ENCODE peak calls at places on chromosomes 16 and 17, in four cellular contexts. S, N, Y and U are unnamed samples.

GRCh38 chr17:13014801-13015200 is 3.0 kb downstream of the ELAC2 start:
- DNase-seq in S (no peak), N (no peak), Y (no peak), U (no peak)

GRCh38 chr16:88083582-88083981 is 132.3 kb downstream of the BANP start:
- DNase-seq in S (no peak), N (no peak), Y (no peak), U (no peak)

GRCh38 chr17:43517161-43517560 is 29.0 kb downstream of the ETV4 start:
- DNase-seq in S (no peak), N (no peak), Y (no peak), U (no peak)

GRCh38 chr17:8176197-8176940 is at the start of gene TMEM107:
- DNase-seq in S (peak), N (peak), Y (peak), U (peak)

GRCh38 chr17:32610943-32611342 is 124.2 kb downstream of the CDK5R1 start:
- DNase-seq in S (no peak), N (no peak), Y (no peak), U (no peak)

GRCh38 chr16:1264257-1265089 is 8.6 kb downstream of the TPSD1 start:
- DNase-seq in S (no peak), N (no peak), Y (no peak), U (no peak)

GRCh38 chr17:15978606-15979005 is 20.9 kb downstream of the ZSWIM7 start:
- DNase-seq in S (no peak), N (no peak), Y (no peak), U (no peak)

GRCh38 chr17:10135539-10136257 is 62.7 kb downstream of the GAS7 start:
- DNase-seq in S (no peak), N (peak), Y (no peak), U (no peak)

GRCh38 chr16:53089434-53090270 is 34.9 kb downstream of the CHD9 start:
- DNase-seq in S (no peak), N (no peak), Y (no peak), U (peak)

GRCh38 chr16:50464325-50465290 is 83.6 kb upstream of the NKD1 start:
- DNase-seq in S (no peak), N (no peak), Y (no peak), U (no peak)

GRCh38 chr16:20781697-20782096 is 17.9 kb downstream of the ACSM3 start:
- DNase-seq in S (no peak), N (no peak), Y (no peak), U (no peak)

GRCh38 chr17:17551361-17551760 is 40.1 kb downstream of the PEMT start:
- DNase-seq in S (peak), N (no peak), Y (no peak), U (no peak)

GRCh38 chr17:17554266-17554665 is 37.2 kb downstream of the PEMT start:
- DNase-seq in S (no peak), N (no peak), Y (no peak), U (no peak)

GRCh38 chr17:17555151-17555550 is 36.4 kb downstream of the PEMT start:
- DNase-seq in S (no peak), N (no peak), Y (no peak), U (no peak)

GRCh38 chr17:17553217-17554195 is 38.0 kb downstream of the PEMT start:
- DNase-seq in S (peak), N (no peak), Y (no peak), U (no peak)

GRCh38 chr17:17552351-17553216 is 38.9 kb downstream of the PEMT start:
- DNase-seq in S (peak), N (no peak), Y (no peak), U (no peak)
- H3K27ac ChIP-seq in S (peak), N (no peak), Y (no peak), U (no peak)

GRCh38 chr16:64012166-64012565 is 1109.7 kb downstream of the CDH11 start:
- DNase-seq in S (no peak), N (no peak), Y (no peak), U (no peak)
- H3K27ac ChIP-seq in S (no peak), N (no peak), Y (no peak), U (no peak)

DNA sequence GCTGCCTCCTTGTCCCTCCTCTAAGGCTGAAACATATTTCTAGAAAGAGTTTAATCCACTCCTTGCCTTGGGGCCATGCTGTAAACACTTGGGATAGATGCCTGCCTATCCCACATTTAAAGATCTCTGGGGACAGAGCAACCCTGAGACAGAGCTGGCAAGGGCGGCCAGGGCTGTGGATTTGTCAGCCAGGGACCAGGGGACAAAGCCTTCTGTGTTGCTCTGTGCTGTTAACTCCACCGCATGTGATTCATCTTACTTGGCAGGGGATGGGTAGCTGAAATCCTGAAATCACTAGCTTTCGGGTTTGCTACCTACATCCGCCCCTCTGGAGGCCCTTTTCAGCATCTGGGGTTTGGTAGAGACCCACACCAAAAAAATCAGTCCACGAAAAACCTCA is 392.9 kb downstream of the SLC39A11 start:
- DNase-seq in S (no peak), N (no peak), Y (no peak), U (peak)
- H3K27ac ChIP-seq in S (no peak), N (no peak), Y (no peak), U (no peak)

GRCh38 chr17:31506517-31506916 is 115.0 kb downstream of the RAB11FIP4 start:
- DNase-seq in S (no peak), N (no peak), Y (no peak), U (no peak)

GRCh38 chr17:31510273-31511175 is 119.0 kb downstream of the RAB11FIP4 start:
- DNase-seq in S (peak), N (no peak), Y (no peak), U (no peak)

GRCh38 chr17:31509095-31509804 is 117.8 kb downstream of the RAB11FIP4 start:
- DNase-seq in S (no peak), N (no peak), Y (no peak), U (no peak)

GRCh38 chr17:31509805-31510177 is 118.3 kb downstream of the RAB11FIP4 start:
- DNase-seq in S (no peak), N (no peak), Y (no peak), U (no peak)

DNA sequence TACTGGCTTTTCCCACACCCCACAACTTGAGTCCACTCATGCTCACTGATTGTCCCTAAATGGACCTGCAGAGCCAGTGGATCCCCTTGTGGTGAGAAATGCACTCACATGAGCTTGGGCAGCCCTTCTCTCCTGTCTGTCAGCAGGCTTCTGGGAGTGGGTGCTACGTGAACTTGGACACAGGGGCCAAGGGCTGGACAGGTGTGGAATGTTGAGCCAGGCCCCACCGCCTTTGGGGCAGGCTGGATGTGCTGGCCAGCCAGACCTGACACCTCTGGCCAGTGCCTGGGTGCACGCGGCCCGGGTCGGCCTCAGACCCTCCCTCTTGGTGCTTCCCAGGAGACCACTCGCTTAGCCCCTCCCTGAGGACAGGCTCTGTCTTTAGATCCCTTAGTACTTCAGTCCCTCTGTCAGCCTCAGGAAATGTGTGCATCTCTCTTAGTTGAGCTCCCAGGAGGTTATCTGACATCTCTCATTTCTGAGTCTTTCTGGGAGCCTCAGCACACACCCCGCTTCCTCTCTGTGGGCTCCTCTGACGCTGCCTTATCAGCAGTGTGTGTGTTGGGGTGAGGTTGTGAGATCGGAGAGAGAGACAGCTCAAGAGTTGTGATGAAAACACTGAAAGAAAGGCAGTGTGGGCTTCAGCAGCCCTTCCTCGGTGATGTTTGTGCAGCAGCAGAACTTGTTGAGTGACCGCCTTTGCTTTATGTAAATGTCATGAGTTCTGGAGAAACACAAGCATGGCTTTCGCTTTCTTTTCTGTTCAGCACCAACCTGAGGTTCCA is 117.0 kb downstream of the RAB11FIP4 start:
- DNase-seq in S (no peak), N (no peak), Y (no peak), U (no peak)
- H3K27ac ChIP-seq in S (peak), N (peak), Y (peak), U (no peak)

DNA sequence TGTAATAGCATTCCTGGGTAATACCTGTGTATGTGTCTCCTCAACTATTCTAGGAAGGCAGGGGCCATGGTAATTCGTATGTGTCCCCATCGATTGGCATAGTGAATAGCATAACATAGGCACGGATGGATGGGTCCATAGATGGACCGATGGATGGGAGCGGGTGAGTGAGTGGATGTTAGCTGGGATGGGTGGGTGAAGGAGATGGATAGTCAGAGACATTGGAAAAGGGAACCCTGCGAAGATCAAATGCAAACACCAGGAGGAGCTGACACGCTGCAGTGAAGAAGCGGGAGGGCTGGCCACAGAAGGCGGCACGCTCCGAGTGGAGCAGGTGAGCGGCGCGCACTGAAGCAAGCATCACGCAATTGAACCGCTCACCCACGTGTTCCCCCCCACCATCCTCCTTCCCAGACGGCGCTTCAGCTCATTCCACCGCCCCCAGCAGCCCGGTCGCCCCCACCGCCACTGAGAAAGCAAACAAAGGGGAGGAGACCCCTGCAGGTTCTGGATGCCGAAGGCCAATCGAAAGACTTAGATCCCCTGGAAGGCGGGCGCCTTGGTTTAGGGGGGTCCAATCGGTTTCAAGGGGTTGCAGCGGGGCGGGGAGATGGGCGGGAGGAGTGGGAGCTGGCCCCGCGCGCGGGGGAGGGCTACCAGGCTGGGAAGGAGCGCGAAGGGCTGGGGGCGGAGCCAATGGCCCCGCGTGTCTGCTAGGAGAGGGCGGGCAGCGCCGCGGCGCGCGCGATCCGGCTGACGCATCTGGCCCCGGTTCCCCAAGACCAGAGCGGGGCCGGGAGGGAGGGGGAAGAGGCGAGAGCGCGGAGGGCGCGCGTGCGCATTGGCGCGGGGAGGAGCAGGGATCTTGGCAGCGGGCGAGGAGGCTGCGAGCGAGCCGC is at the start of gene ARRB2:
- DNase-seq in S (peak), N (peak), Y (peak), U (peak)
- H3K27ac ChIP-seq in S (peak), N (peak), Y (peak), U (peak)

GRCh38 chr17:70168044-70168978 is 1.0 kb upstream of the KCNJ2 start:
- DNase-seq in S (peak), N (peak), Y (peak), U (no peak)
- H3K27ac ChIP-seq in S (peak), N (peak), Y (peak), U (peak)